ENCODE peak calls at places on chromosomes 6 and 20, in seven cellular contexts. R, J, E, L, Q, W and X are unnamed samples. For H3K4me1, the result is how much of the 10 kb centered on the place peaks cover.

GRCh38 chr6:89966250-89966588 is 72.0 kb downstream of the GJA10 start:
- DNase-seq in R (no peak), W (no peak), J (no peak), E (no peak), Q (no peak), L (no peak), X (no peak)

GRCh38 chr20:8720089-8720488 is 348.8 kb upstream of the PLCB4 start:
- DNase-seq in R (no peak), L (no peak), Q (no peak), W (no peak), J (no peak), E (no peak), X (no peak)

GRCh38 chr20:15546624-15547023 is 1026.6 kb downstream of the KIF16B start:
- DNase-seq in E (no peak), W (no peak), L (no peak), Q (no peak), J (no peak), R (no peak), X (no peak)

GRCh38 chr20:53621482-53622246 is 28.0 kb upstream of the ZNF217 start:
- DNase-seq in L (peak), J (no peak), E (peak), R (peak), W (peak), Q (no peak), X (peak)

GRCh38 chr6:25882066-25882496 is 8.0 kb upstream of the SLC17A3 start:
- DNase-seq in E (no peak), L (no peak), R (peak), Q (peak), W (peak), J (peak), X (no peak)

GRCh38 chr6:118216751-118217150 is 309.7 kb downstream of the SLC35F1 start:
- DNase-seq in R (no peak), J (no peak), E (no peak), Q (no peak), W (no peak), L (no peak), X (no peak)

GRCh38 chr6:111823831-111824607 is 49.2 kb downstream of the FYN start:
- DNase-seq in J (no peak), L (no peak), E (no peak), W (no peak), R (no peak), Q (no peak), X (no peak)

GRCh38 chr20:63164681-63165537 is 51.0 kb downstream of the YTHDF1 start:
- DNase-seq in Q (no peak), R (no peak), L (no peak), J (no peak), W (no peak), E (no peak), X (no peak)

GRCh38 chr6:117498159-117498558 is 15.7 kb downstream of the DCBLD1 start:
- DNase-seq in J (no peak), E (no peak), L (no peak), Q (no peak), W (no peak), R (no peak), X (no peak)

GRCh38 chr6:67221226-67221625 is 1413.9 kb upstream of the ADGRB3 start:
- DNase-seq in J (no peak), E (no peak), Q (no peak), R (no peak), L (no peak), W (no peak), X (no peak)

GRCh38 chr20:53918010-53918311 is 152.4 kb downstream of the BCAS1 start:
- DNase-seq in J (no peak), W (no peak), L (no peak), Q (no peak), R (peak), E (no peak), X (no peak)

GRCh38 chr20:56628873-56629463 is at the start of gene TFAP2C:
- DNase-seq in E (peak), Q (no peak), J (no peak), L (peak), W (peak), R (no peak), X (peak)

GRCh38 chr20:44832724-44833123 is 22.4 kb upstream of the RIMS4 start:
- DNase-seq in L (no peak), J (no peak), R (no peak), E (peak), W (no peak), Q (no peak), X (no peak)

GRCh38 chr6:160102956-160103824 is 18.4 kb upstream of the SLC22A1 start:
- DNase-seq in W (no peak), E (peak), J (peak), Q (no peak), L (no peak), R (peak), X (no peak)

GRCh38 chr6:121334299-121335104 is at the start of gene TBC1D32:
- DNase-seq in L (peak), E (peak), J (peak), W (peak), Q (peak), R (peak), X (peak)

GRCh38 chr6:106752641-106753040 is 123.3 kb downstream of the QRSL1 start:
- DNase-seq in E (no peak), W (no peak), L (no peak), J (no peak), R (no peak), Q (no peak), X (no peak)

GRCh38 chr6:113574147-113574546 is 283.0 kb upstream of the MARCKS start:
- DNase-seq in J (no peak), Q (no peak), E (no peak), W (no peak), R (no peak), L (no peak), X (no peak)

GRCh38 chr6:15363523-15364400 is 117.9 kb downstream of the JARID2 start:
- DNase-seq in E (no peak), R (no peak), J (no peak), Q (no peak), W (no peak), L (no peak), X (no peak)
- H3K27ac ChIP-seq in E (no peak), R (no peak), J (no peak), Q (no peak), W (no peak), L (no peak), X (peak)

GRCh38 chr6:169723200-169723909 is 945 bp downstream of the PHF10 start:
- DNase-seq in R (peak), Q (peak), W (peak), J (peak), E (no peak), L (peak), X (peak)
- TF ChIP-seq POLR2A in R (peak), Q (no peak), W (no peak), J (no peak), E (no peak), L (no peak), X (no peak)

GRCh38 chr20:5745416-5745968 is 4.7 kb upstream of the SHLD1 start:
- DNase-seq in L (no peak), E (no peak), J (no peak), R (no peak), Q (no peak), W (no peak), X (no peak)

GRCh38 chr20:5735845-5736530 is 14.2 kb upstream of the SHLD1 start:
- DNase-seq in J (no peak), W (peak), L (no peak), R (no peak), E (no peak), Q (no peak), X (no peak)

GRCh38 chr20:5746064-5746463 is 4.1 kb upstream of the SHLD1 start:
- DNase-seq in W (no peak), L (no peak), E (no peak), R (no peak), Q (no peak), J (no peak), X (no peak)

GRCh38 chr20:5737619-5737953 is 12.6 kb upstream of the SHLD1 start:
- DNase-seq in W (no peak), E (no peak), L (no peak), Q (no peak), R (no peak), J (no peak), X (no peak)

GRCh38 chr20:5741089-5741488 is 9.1 kb upstream of the SHLD1 start:
- DNase-seq in J (no peak), Q (no peak), E (no peak), L (no peak), R (no peak), W (no peak), X (no peak)
- H3K4me1 ChIP-seq in J (under half), Q (under half), E (under half), L (under half), R (under half), W (under half), X (under half)

GRCh38 chr6:142332393-142333080 is 30.7 kb downstream of the ADGRG6 start:
- DNase-seq in L (no peak), J (no peak), R (no peak), E (no peak), Q (no peak), W (no peak), X (no peak)
- H3K27ac ChIP-seq in L (no peak), J (no peak), R (no peak), E (peak), Q (no peak), W (no peak), X (no peak)

GRCh38 chr6:21494505-21494904 is 99.0 kb upstream of the SOX4 start:
- DNase-seq in E (no peak), R (no peak), Q (no peak), J (no peak), W (no peak), L (no peak), X (no peak)
- TF ChIP-seq POLR2A in E (no peak), R (no peak), Q (no peak), J (no peak), W (no peak), L (no peak), X (no peak)

DNA sequence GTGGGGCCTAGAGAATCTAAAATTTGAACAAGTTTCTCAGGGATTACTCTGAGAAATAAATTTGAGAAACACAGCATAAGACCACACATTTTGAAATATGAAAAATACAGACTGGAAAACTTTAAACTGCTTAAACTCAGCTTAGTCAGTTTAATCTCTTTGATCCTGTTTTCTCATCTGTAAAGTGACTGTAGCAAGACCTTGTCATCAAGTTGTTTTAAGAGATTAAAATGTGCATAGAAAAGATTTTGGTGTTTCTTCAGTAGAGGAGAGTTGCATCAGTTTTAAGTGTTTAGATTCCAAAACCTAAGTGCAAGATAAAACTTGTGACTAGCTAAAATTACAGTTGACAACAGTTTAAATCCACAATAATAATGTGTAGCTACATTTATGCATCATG is 8.1 kb upstream of the BCKDHB start:
- DNase-seq in Q (no peak), E (no peak), L (no peak), R (no peak), J (no peak), W (no peak), X (no peak)
- H3K4me1 ChIP-seq in Q (under half), E (under half), L (under half), R (under half), J (under half), W (under half), X (under half)

GRCh38 chr6:87174078-87174579 is 18.8 kb downstream of the ZNF292 start:
- DNase-seq in W (no peak), R (no peak), J (no peak), E (no peak), L (no peak), Q (no peak), X (no peak)
- H3K27ac ChIP-seq in W (no peak), R (no peak), J (no peak), E (no peak), L (no peak), Q (no peak), X (no peak)

GRCh38 chr6:158707826-158708225 is 58.0 kb downstream of the SYTL3 start:
- DNase-seq in W (peak), R (no peak), Q (peak), J (peak), L (peak), E (no peak), X (no peak)
- TF ChIP-seq POLR2A in W (no peak), R (no peak), Q (no peak), J (no peak), L (no peak), E (peak), X (no peak)

GRCh38 chr6:35048031-35048613 is 93.0 kb downstream of the TCP11 start:
- DNase-seq in W (no peak), R (no peak), L (peak), Q (no peak), E (no peak), J (no peak), X (no peak)
- H3K4me1 ChIP-seq in W (under half), R (under half), L (half or more), Q (under half), E (under half), J (half or more), X (half or more)

GRCh38 chr6:108995296-108995695 is 99.3 kb downstream of the SESN1 start:
- DNase-seq in R (no peak), L (no peak), W (no peak), J (no peak), E (no peak), Q (no peak), X (no peak)
- H3K27ac ChIP-seq in R (no peak), L (no peak), W (no peak), J (no peak), E (no peak), Q (no peak), X (peak)